ENCODE peak calls at places on chromosomes 16 and 17, in nine cellular contexts. J is naive thymus-derived CD4-positive, alpha-beta T cell; U is keratinocyte; O is left ventricle myocardium inferior; S is cardiac muscle cell; C is psoas muscle; K is mesendoderm; D is caudate nucleus; M is neural progenitor cell. L is an unnamed sample.

GRCh38 chr17:65228734-65229390 is 91.7 kb downstream of the RGS9 start:
- DNase-seq in J (no peak), U (no peak), O (no peak), S (peak), C (no peak), K (peak), D (no peak), M (no peak), L (no peak)

GRCh38 chr17:71987634-71988033 is 133.2 kb upstream of the SOX9 start:
- DNase-seq in J (no peak), U (no peak), O (no peak), S (no peak), C (no peak), K (peak), D (no peak), M (no peak), L (no peak)

GRCh38 chr16:424033-424622 is 1.3 kb upstream of the RAB11FIP3 start:
- DNase-seq in J (no peak), U (peak), O (peak), S (no peak), C (peak), K (no peak), D (peak), M (peak), L (peak)

GRCh38 chr16:75217389-75217851 is 1.4 kb upstream of the CTRB1 start:
- DNase-seq in J (no peak), U (no peak), O (no peak), S (no peak), C (no peak), K (no peak), D (no peak), M (no peak), L (no peak)

GRCh38 chr17:29212681-29213121 is 32.5 kb upstream of the MYO18A start:
- DNase-seq in J (no peak), U (no peak), O (no peak), S (no peak), C (no peak), K (no peak), D (peak), M (no peak), L (peak)

GRCh38 chr16:54633943-54634362 is 296.7 kb upstream of the IRX5 start:
- DNase-seq in J (no peak), U (no peak), O (no peak), S (peak), C (no peak), K (peak), D (no peak), M (peak), L (no peak)

GRCh38 chr16:9860876-9861275 is 321.4 kb downstream of the GRIN2A start:
- DNase-seq in J (no peak), U (no peak), O (no peak), S (no peak), C (no peak), K (no peak), D (no peak), M (no peak), L (no peak)

GRCh38 chr16:361872-362701 is 8.3 kb downstream of the MRPL28 start:
- DNase-seq in J (peak), U (no peak), O (peak), S (peak), C (peak), K (peak), D (no peak), M (peak), L (peak)

GRCh38 chr17:66301418-66301863 is 972 bp upstream of the PRKCA start:
- DNase-seq in J (no peak), U (no peak), O (no peak), S (peak), C (no peak), K (no peak), D (no peak), M (peak), L (no peak)
- H3K27ac ChIP-seq in J (peak), U (no peak), O (peak), S (no peak), C (no peak), K (no peak), D (no peak), M (no peak), L (no peak)

GRCh38 chr17:81535480-81536298 is 7.5 kb downstream of the FSCN2 start:
- DNase-seq in J (no peak), U (no peak), O (no peak), S (no peak), C (no peak), K (no peak), D (no peak), M (no peak), L (no peak)

GRCh38 chr17:81535007-81535328 is 6.8 kb downstream of the FSCN2 start:
- DNase-seq in J (no peak), U (no peak), O (no peak), S (no peak), C (no peak), K (no peak), D (no peak), M (no peak), L (no peak)

GRCh38 chr17:81533713-81534141 is 5.5 kb downstream of the FSCN2 start:
- DNase-seq in J (no peak), U (no peak), O (no peak), S (no peak), C (no peak), K (no peak), D (no peak), M (no peak), L (no peak)

GRCh38 chr17:81534157-81535006 is 6.2 kb downstream of the FSCN2 start:
- DNase-seq in J (no peak), U (no peak), O (no peak), S (no peak), C (no peak), K (no peak), D (no peak), M (no peak), L (no peak)

GRCh38 chr17:81532490-81533287 is 4.5 kb downstream of the FSCN2 start:
- DNase-seq in J (no peak), U (no peak), O (no peak), S (no peak), C (no peak), K (no peak), D (no peak), M (no peak), L (no peak)
- H3K27ac ChIP-seq in J (no peak), U (no peak), O (no peak), S (no peak), C (no peak), K (no peak), D (no peak), M (no peak), L (no peak)

DNA sequence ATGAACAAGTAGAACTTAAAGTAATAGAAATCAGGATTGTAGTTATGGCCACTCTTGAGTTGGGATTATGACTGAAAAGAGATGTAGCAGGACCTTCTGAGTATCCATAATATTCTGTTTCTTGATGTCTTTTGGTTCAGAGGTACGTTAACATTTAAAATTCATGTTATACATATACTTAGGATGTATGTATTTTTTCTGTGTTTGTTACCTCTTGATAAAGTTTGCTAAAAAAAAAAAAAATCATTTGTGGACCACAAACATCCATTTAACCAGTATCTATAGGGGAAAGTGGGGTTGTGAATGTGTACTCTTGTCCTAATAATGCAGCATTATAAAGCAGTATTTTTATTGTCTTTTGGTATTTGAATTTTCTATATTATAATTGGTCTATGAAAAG is 65.6 kb downstream of the BCAS3 start:
- DNase-seq in J (no peak), U (no peak), O (no peak), S (no peak), C (no peak), K (no peak), D (no peak), M (no peak), L (no peak)
- H3K27ac ChIP-seq in J (no peak), U (no peak), O (no peak), S (no peak), C (no peak), K (no peak), D (peak), M (no peak), L (peak)

GRCh38 chr16:87333581-87334331 is 16.6 kb upstream of the C16orf95 start:
- DNase-seq in J (no peak), U (no peak), O (no peak), S (no peak), C (peak), K (no peak), D (no peak), M (no peak), L (no peak)
- H3K27ac ChIP-seq in J (no peak), U (no peak), O (no peak), S (no peak), C (no peak), K (no peak), D (no peak), M (no peak), L (no peak)

GRCh38 chr17:76537578-76538280 is at the start of gene CYGB:
- DNase-seq in J (no peak), U (no peak), O (peak), S (peak), C (peak), K (peak), D (no peak), M (peak), L (no peak)

GRCh38 chr17:76535788-76536510 is 1.6 kb downstream of the CYGB start:
- DNase-seq in J (no peak), U (no peak), O (no peak), S (no peak), C (no peak), K (no peak), D (no peak), M (no peak), L (no peak)

GRCh38 chr17:76536511-76537287 is 810 bp downstream of the CYGB start:
- DNase-seq in J (no peak), U (no peak), O (no peak), S (no peak), C (no peak), K (no peak), D (no peak), M (no peak), L (no peak)

GRCh38 chr17:76537288-76537577 is 276 bp downstream of the CYGB start:
- DNase-seq in J (no peak), U (no peak), O (peak), S (peak), C (peak), K (peak), D (no peak), M (no peak), L (no peak)

DNA sequence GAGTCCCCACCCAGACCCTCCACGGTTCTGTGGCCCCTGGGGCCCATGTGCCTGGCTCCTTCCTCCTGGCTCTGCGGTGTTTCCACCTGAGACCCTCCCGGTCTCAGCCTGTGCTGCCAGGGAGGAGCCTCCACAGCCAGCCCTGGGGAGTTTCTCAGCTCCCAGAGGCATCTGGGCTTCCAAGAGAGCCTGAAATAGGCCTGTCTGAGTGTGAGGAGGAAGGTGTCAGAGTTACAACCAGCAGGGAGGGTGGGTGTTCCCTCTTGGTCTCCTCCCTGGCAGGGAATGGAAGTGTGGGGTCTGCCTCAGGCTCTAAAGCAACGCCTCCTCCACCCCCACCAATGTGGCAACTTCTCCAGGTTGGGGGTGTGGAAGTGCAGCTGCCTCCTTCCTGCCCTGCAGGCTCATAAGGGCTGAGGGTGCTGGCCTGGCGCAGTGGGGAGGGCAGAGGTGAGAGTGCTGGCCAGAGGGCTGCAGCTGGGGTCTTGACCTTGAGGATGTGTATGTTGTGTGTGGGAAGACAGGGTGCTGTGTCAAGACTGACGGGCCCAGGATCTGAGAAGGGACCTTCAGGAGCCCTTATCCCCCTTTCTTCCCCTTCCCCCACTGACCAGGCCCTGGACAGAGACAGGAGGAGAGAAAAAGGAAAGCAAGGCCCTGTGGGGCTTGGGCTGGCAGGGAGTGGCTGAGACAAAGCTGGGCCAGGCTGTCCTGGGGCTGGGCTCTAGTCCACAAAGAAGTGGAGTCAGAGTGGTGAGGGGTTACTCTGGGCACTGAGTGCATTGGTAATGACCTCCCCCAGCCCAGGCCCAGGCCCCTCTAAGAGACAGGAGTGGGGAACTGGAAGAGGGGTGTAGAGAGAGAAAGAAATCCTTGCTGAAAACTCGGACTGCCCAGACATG is 2.4 kb downstream of the CYGB start:
- DNase-seq in J (no peak), U (no peak), O (peak), S (peak), C (no peak), K (peak), D (no peak), M (no peak), L (no peak)
- H3K27ac ChIP-seq in J (no peak), U (no peak), O (peak), S (peak), C (peak), K (no peak), D (no peak), M (no peak), L (peak)

GRCh38 chr17:56913000-56913866 is 616 bp downstream of the TRIM25 start:
- DNase-seq in J (no peak), U (no peak), O (no peak), S (peak), C (no peak), K (peak), D (no peak), M (peak), L (no peak)

GRCh38 chr17:56914641-56915263 is 903 bp upstream of the TRIM25 start:
- DNase-seq in J (no peak), U (no peak), O (no peak), S (no peak), C (no peak), K (no peak), D (no peak), M (no peak), L (no peak)

GRCh38 chr17:56913867-56914640 is at the start of gene TRIM25:
- DNase-seq in J (peak), U (no peak), O (peak), S (peak), C (peak), K (peak), D (peak), M (peak), L (peak)

GRCh38 chr17:56918916-56919315 is 5.1 kb upstream of the TRIM25 start:
- DNase-seq in J (no peak), U (no peak), O (no peak), S (no peak), C (no peak), K (no peak), D (no peak), M (no peak), L (no peak)

DNA sequence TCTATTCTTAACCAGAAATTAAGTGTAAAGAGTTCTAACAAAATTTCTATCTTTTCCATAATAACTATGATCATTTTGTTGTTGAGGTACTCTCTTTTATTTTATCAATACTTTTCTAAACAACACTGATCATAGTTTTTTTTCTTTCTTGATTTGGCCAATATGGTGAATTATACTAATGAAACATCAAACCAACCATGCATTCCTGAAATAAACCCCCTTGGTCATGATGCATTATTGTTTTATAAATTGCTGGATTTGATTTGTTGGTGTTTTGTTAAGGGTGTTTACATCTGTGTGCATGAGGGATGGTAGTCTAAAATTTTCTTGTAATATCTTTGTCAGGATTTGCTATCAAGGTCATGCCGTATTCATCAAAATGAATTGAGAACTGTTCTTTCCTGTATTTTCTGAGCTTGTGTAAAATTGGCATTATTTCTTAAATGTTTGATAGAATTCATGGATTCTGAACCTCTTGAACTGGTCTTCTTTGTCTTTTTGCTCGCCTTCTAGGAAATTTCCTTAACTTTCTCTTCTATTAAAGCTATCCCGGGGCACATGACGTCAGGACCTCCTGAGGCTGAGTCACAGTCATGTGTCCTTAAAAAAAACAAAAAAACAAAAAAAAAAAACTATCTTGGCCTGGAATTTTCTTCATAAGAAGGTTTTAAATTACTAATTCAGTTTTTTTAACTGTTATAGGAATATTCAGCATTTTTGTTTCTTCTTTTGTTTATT is 3.9 kb upstream of the TRIM25 start:
- DNase-seq in J (no peak), U (no peak), O (no peak), S (no peak), C (no peak), K (no peak), D (no peak), M (no peak), L (no peak)
- H3K27ac ChIP-seq in J (no peak), U (no peak), O (no peak), S (no peak), C (no peak), K (no peak), D (no peak), M (no peak), L (peak)

DNA sequence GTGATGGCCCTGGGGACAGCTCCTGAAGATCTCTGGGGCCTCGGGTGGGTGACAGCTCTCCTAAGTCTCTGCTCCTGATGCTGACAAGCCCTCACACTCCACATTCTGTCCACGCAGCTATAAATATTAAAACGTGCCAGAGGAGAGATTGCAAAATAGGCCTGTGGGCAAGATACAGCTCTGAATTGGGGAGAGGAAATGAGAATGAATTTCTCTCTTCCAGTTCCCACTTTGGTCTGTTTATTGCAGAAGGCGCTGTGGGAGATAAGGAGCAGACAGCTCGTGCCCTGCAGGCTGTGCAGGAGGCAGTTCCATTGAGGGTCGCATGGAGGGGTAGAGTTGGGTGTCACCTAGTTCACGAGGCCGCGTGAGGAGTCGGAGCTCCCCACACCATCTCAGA is 87.5 kb upstream of the SDK2 start:
- DNase-seq in J (no peak), U (no peak), O (no peak), S (no peak), C (no peak), K (no peak), D (no peak), M (no peak), L (no peak)
- H3K27ac ChIP-seq in J (no peak), U (no peak), O (no peak), S (no peak), C (no peak), K (no peak), D (no peak), M (no peak), L (no peak)

GRCh38 chr16:20911361-20911760 is 10.8 kb downstream of the LYRM1 start:
- DNase-seq in J (no peak), U (no peak), O (no peak), S (no peak), C (no peak), K (no peak), D (no peak), M (no peak), L (peak)
- H3K27ac ChIP-seq in J (no peak), U (peak), O (peak), S (no peak), C (peak), K (no peak), D (peak), M (no peak), L (peak)

L was measured in epithelial cell of prostate.